ENCODE peak calls at places on chromosomes 11 and 22, in nine cellular contexts. M, O, W, Q, T, U, L, D and J are unnamed samples.

GRCh38 chr11:2268911-2269600 is 1.3 kb downstream of the ASCL2 start:
- DNase-seq in U (peak), O (peak), Q (peak), W (peak), L (no peak), M (peak), T (peak), D (no peak), J (no peak)

GRCh38 chr22:27839261-27839660 is 37.7 kb upstream of the MN1 start:
- DNase-seq in D (no peak), L (no peak), M (no peak), Q (no peak), T (no peak), O (no peak), W (no peak), U (no peak), J (no peak)

GRCh38 chr11:82523141-82523540 is 210.5 kb downstream of the FAM181B start:
- DNase-seq in L (peak), U (no peak), D (no peak), W (no peak), T (no peak), O (no peak), Q (no peak), M (no peak), J (no peak)

GRCh38 chr11:116100016-116100415 is 595.8 kb upstream of the CADM1 start:
- DNase-seq in U (no peak), Q (no peak), D (no peak), M (no peak), W (no peak), T (no peak), L (no peak), O (no peak), J (no peak)

GRCh38 chr11:96187779-96188624 is 155.0 kb downstream of the MAML2 start:
- DNase-seq in L (no peak), W (no peak), D (no peak), M (no peak), O (no peak), U (peak), Q (no peak), T (no peak), J (no peak)

GRCh38 chr11:11297578-11297977 is 55.5 kb downstream of the CSNK2A3 start:
- DNase-seq in M (no peak), W (no peak), U (no peak), L (no peak), Q (no peak), O (no peak), T (no peak), D (no peak), J (no peak)

GRCh38 chr11:27921472-27921871 is 186.5 kb downstream of the KIF18A start:
- DNase-seq in M (no peak), U (no peak), W (no peak), T (no peak), D (no peak), O (no peak), L (no peak), Q (no peak), J (no peak)

GRCh38 chr11:106447631-106448191 is 370.2 kb downstream of the AASDHPPT start:
- DNase-seq in Q (no peak), L (no peak), O (no peak), M (no peak), T (no peak), W (no peak), D (no peak), U (no peak), J (no peak)

GRCh38 chr11:2582436-2582931 is 117.3 kb downstream of the KCNQ1OT1 start:
- DNase-seq in W (no peak), O (peak), L (peak), T (no peak), U (no peak), D (no peak), Q (peak), M (no peak), J (no peak)

GRCh38 chr11:19216709-19217374 is 15.1 kb upstream of the CSRP3 start:
- DNase-seq in T (no peak), O (no peak), W (no peak), L (no peak), D (no peak), M (no peak), U (no peak), Q (no peak), J (no peak)

GRCh38 chr11:104327864-104328513 is 164.0 kb upstream of the PDGFD start:
- DNase-seq in W (no peak), Q (no peak), U (no peak), L (no peak), D (no peak), O (no peak), M (no peak), T (no peak), J (no peak)

GRCh38 chr22:38267086-38267485 is 5.7 kb downstream of the TMEM184B start:
- DNase-seq in L (no peak), T (no peak), Q (no peak), W (peak), U (peak), O (no peak), M (no peak), D (no peak), J (no peak)

GRCh38 chr11:123374622-123374968 is 55.5 kb upstream of the GRAMD1B start:
- DNase-seq in D (no peak), M (no peak), Q (no peak), U (no peak), W (no peak), O (no peak), L (no peak), T (peak), J (no peak)

GRCh38 chr22:28025866-28026575 is 107.0 kb upstream of the PITPNB start:
- DNase-seq in U (no peak), Q (no peak), L (no peak), D (no peak), T (no peak), O (no peak), M (peak), W (no peak), J (no peak)

GRCh38 chr11:68193018-68193417 is 20.1 kb downstream of the KMT5B start:
- DNase-seq in D (no peak), T (no peak), M (no peak), Q (no peak), O (no peak), W (no peak), L (no peak), U (no peak), J (no peak)

GRCh38 chr11:98601181-98601773 is 419.5 kb upstream of the CNTN5 start:
- DNase-seq in U (no peak), T (no peak), Q (no peak), M (no peak), W (no peak), O (no peak), L (no peak), D (no peak), J (no peak)

GRCh38 chr11:131025421-131026126 is 109.3 kb upstream of the SNX19 start:
- DNase-seq in O (no peak), L (no peak), M (no peak), W (no peak), D (no peak), U (no peak), Q (no peak), T (peak), J (no peak)

GRCh38 chr11:111923351-111923788 is 4.7 kb downstream of the C11orf52 start:
- DNase-seq in T (no peak), Q (no peak), U (peak), O (no peak), M (no peak), W (no peak), D (no peak), L (no peak), J (no peak)

GRCh38 chr22:38223289-38223960 is 21.6 kb downstream of the MAFF start:
- DNase-seq in O (no peak), D (no peak), L (no peak), T (no peak), U (no peak), Q (no peak), W (no peak), M (no peak), J (no peak)

GRCh38 chr11:77151804-77152513 is 23.9 kb downstream of the MYO7A start:
- DNase-seq in W (no peak), D (no peak), Q (peak), M (no peak), L (no peak), T (no peak), O (no peak), U (no peak), J (no peak)

GRCh38 chr11:10307411-10308207 is 2.7 kb downstream of the ADM start:
- DNase-seq in M (peak), T (peak), U (peak), L (peak), D (no peak), O (peak), Q (peak), W (peak), J (no peak)

GRCh38 chr11:79413258-79413657 is 27.6 kb downstream of the TENM4 start:
- DNase-seq in M (no peak), W (no peak), O (no peak), Q (no peak), L (peak), U (peak), D (no peak), T (peak), J (no peak)

GRCh38 chr11:3942160-3942955 is 86.9 kb downstream of the STIM1 start:
- DNase-seq in T (no peak), Q (no peak), W (no peak), D (no peak), L (no peak), M (no peak), U (no peak), O (no peak), J (no peak)
- TF ChIP-seq CTCF in T (no peak), Q (no peak), W (peak), D (no peak), L (no peak), M (no peak), U (no peak), O (no peak), J (no peak)

DNA sequence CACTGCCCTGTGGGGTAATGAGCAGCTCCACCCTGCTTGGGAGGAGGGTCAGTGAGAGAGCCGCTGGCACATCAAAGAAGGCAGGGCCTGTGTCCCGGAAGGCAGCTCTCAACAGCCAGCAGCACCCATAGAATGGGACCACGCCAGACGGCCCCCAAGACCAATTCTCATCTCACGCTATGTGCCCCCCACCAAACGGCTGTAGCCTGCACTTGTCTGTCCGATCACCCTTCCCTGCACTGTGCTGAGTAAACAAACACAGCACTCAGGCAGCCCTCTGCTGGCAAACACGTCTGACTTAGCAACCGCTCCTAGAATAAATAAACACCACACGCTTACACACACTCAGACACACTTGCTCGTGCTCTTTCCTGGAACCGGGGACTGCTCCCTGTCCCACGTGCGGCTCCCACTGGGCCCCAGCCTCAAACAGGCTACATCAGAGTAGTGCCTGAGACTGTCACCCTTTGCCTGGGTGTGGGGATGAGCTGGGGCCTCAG is 53.2 kb upstream of the CDON start:
- DNase-seq in M (no peak), T (no peak), Q (peak), U (peak), D (peak), W (no peak), L (peak), O (no peak), J (no peak)
- TF ChIP-seq CTCF in M (no peak), T (peak), Q (no peak), U (peak), D (no peak), W (peak), L (no peak), O (no peak), J (no peak)

GRCh38 chr11:64998141-64998540 is 1.4 kb upstream of the BATF2 start:
- DNase-seq in D (no peak), U (no peak), Q (no peak), T (no peak), M (no peak), O (no peak), W (peak), L (no peak), J (no peak)

GRCh38 chr11:64994318-64994717 is 2.5 kb downstream of the BATF2 start:
- DNase-seq in D (no peak), U (no peak), W (no peak), M (no peak), T (no peak), Q (no peak), L (no peak), O (no peak), J (no peak)

GRCh38 chr11:64998690-64999431 is 2.1 kb upstream of the BATF2 start:
- DNase-seq in U (no peak), D (no peak), M (no peak), W (no peak), Q (no peak), T (no peak), L (no peak), O (no peak), J (no peak)

GRCh38 chr11:64996327-64996709 is 453 bp downstream of the BATF2 start:
- DNase-seq in L (no peak), M (no peak), T (no peak), W (no peak), D (no peak), Q (no peak), O (no peak), U (no peak), J (no peak)

GRCh38 chr11:64996710-64997380 is at the start of gene BATF2:
- DNase-seq in Q (peak), W (peak), T (peak), M (peak), U (peak), O (peak), D (no peak), L (peak), J (no peak)
- TF ChIP-seq CTCF in Q (no peak), W (peak), T (peak), M (peak), U (peak), O (peak), D (peak), L (no peak), J (peak)

DNA sequence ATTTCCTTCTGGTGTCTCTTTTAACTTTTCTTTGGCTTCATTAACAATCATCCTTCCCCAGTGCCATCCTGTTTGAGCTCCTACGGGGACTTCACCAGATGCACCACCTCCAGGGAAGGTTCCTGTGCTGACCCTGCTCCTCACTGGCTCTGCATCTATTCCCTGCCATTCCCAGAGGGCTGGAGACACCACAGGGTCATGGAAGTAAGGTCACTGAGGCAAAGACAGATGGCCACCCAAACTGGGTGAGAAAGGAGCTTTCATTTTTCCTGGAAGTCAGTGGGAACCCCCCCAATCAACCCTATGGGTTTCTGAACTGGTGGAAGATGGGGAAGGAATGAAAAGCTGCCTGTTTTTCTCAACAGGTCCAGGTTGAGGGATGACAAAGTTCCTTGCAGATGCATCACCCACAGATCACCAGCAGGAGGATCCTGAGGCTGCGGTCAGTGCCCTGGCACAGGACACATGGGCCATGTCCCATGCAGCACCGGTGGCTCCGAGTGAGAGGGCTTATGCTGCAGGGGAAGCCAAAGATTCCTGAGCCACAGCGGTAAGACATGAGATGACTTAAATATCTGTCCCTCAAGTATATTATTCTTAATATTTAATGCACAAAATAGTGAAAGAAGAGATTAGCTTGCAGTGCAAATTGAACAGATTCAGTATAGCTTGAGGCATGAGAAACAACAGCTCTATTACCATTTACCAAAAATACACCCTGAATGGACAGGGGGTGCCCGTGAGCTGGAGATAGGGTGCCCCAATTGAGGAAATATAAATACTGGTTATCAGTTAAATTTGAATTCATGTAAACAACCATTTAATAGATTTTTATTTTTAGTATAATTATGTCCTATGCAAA is 73.0 kb upstream of the VPREB1 start:
- DNase-seq in D (no peak), L (peak), U (no peak), M (no peak), Q (no peak), W (peak), T (no peak), O (no peak), J (no peak)
- TF ChIP-seq CTCF in D (peak), L (peak), U (peak), M (peak), Q (no peak), W (no peak), T (peak), O (no peak), J (peak)

GRCh38 chr11:119983240-119983732 is 154.6 kb downstream of the TRIM29 start:
- DNase-seq in W (peak), T (no peak), D (no peak), Q (no peak), U (no peak), L (no peak), M (no peak), O (no peak), J (no peak)
- TF ChIP-seq CTCF in W (peak), T (no peak), D (no peak), Q (no peak), U (no peak), L (no peak), M (no peak), O (no peak), J (no peak)

DNA sequence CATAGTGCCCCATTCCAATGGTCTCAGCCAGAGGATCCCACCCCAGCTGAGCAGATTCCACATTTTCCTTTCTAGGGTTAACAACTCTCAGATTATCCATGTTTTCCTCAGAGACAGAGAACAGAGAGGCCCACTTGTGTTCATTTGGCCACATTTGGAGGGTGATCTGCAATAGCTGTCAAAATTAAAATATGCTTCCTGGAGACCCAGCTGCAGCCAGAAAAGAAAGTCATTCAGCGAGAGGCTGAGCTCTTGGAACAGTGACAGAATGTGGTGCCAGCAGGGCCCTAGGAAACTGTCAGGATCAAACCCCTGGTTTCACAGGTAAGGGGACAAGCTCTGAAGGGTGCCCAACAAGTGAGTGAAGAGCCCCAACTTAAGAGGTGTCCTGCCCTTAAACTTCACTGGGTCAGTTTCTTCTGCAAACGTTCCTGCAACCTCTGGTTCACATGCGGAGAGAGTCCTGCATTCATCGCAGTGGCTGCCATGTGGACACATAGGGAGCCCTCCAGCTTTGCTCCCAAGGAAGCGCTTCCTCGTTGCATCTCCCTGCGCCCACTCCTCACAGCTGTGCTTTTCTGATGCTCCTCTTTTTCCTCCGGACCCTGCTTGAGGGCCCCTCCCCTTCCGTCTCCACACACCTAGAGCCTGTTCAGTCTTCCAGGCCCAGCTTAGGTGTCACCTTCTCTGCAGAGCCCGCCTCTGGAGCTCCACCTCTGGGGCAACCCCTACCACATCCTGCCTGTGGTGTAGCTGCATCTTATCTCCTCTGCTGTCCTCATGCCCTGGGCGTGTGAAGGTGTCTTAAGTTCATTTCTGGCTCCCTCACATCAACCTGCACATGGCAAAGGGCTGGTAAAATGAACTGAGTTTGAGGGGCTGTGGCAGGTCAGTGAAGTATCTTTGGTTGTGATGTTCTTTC is 3.9 kb downstream of the UCP3 start:
- DNase-seq in Q (no peak), W (peak), D (no peak), U (no peak), M (no peak), L (no peak), T (no peak), O (peak), J (no peak)
- TF ChIP-seq CTCF in Q (no peak), W (no peak), D (no peak), U (no peak), M (no peak), L (no peak), T (no peak), O (no peak), J (no peak)

GRCh38 chr11:110529043-110529442 is 99.3 kb downstream of the FDX1 start:
- DNase-seq in O (no peak), W (no peak), D (no peak), T (no peak), Q (no peak), L (no peak), U (peak), M (no peak), J (no peak)
- TF ChIP-seq CTCF in O (no peak), W (peak), D (peak), T (peak), Q (no peak), L (no peak), U (peak), M (peak), J (peak)